ENCODE peak calls at places on chromosomes 4 and X, in nine cellular contexts. One of them, this sample, is unnamed.

GRCh38 chr4:101321481-101322042 is 25.8 kb downstream of the PPP3CA start:
- DNase-seq in HEK293T: no peak
- DNase-seq in AG10803: no peak
- DNase-seq in neural crest cell: no peak
- DNase-seq in NCI-H2171 treated with DMSO at 0.1 percent for 48 hours: no peak
- DNase-seq in activated gamma-delta T cell treated with anti-CD3 and anti-CD28 coated beads, Interleukin-2, amount 50 U/mL, for 16 hours: no peak
- DNase-seq in activated T-cell treated with anti-CD3 and anti-CD28 coated beads, Interleukin-2, amount 50 U/mL, for 72 hours: no peak
- DNase-seq in epithelial cell of esophagus: peak
- DNase-seq in activated naive CD4-positive, alpha-beta T cell: no peak
- DNase-seq in this sample: no peak

GRCh38 chr4:8289956-8290700 is 20.6 kb downstream of the HTRA3 start:
- DNase-seq in epithelial cell of esophagus: no peak
- DNase-seq in activated gamma-delta T cell treated with anti-CD3 and anti-CD28 coated beads, Interleukin-2, amount 50 U/mL, for 16 hours: no peak
- DNase-seq in HEK293T: no peak
- DNase-seq in AG10803: no peak
- DNase-seq in activated naive CD4-positive, alpha-beta T cell: no peak
- DNase-seq in NCI-H2171 treated with DMSO at 0.1 percent for 48 hours: no peak
- DNase-seq in activated T-cell treated with anti-CD3 and anti-CD28 coated beads, Interleukin-2, amount 50 U/mL, for 72 hours: no peak
- DNase-seq in neural crest cell: no peak
- DNase-seq in this sample: no peak

GRCh38 chrX:79169484-79169883 is 25.0 kb downstream of the GPR174 start:
- DNase-seq in epithelial cell of esophagus: no peak
- DNase-seq in activated T-cell treated with anti-CD3 and anti-CD28 coated beads, Interleukin-2, amount 50 U/mL, for 72 hours: no peak
- DNase-seq in HEK293T: no peak
- DNase-seq in activated naive CD4-positive, alpha-beta T cell: no peak
- DNase-seq in activated gamma-delta T cell treated with anti-CD3 and anti-CD28 coated beads, Interleukin-2, amount 50 U/mL, for 16 hours: no peak
- DNase-seq in neural crest cell: no peak
- DNase-seq in NCI-H2171 treated with DMSO at 0.1 percent for 48 hours: no peak
- DNase-seq in AG10803: no peak
- DNase-seq in this sample: no peak

GRCh38 chr4:115113382-115114106 is at the start of gene NDST4:
- DNase-seq in activated T-cell treated with anti-CD3 and anti-CD28 coated beads, Interleukin-2, amount 50 U/mL, for 72 hours: no peak
- DNase-seq in AG10803: peak
- DNase-seq in HEK293T: peak
- DNase-seq in NCI-H2171 treated with DMSO at 0.1 percent for 48 hours: peak
- DNase-seq in epithelial cell of esophagus: peak
- DNase-seq in activated gamma-delta T cell treated with anti-CD3 and anti-CD28 coated beads, Interleukin-2, amount 50 U/mL, for 16 hours: no peak
- DNase-seq in activated naive CD4-positive, alpha-beta T cell: no peak
- DNase-seq in neural crest cell: peak
- DNase-seq in this sample: peak

GRCh38 chrX:154719132-154719675 is 31.7 kb downstream of the GAB3 start:
- DNase-seq in neural crest cell: no peak
- DNase-seq in NCI-H2171 treated with DMSO at 0.1 percent for 48 hours: no peak
- DNase-seq in HEK293T: no peak
- DNase-seq in epithelial cell of esophagus: peak
- DNase-seq in activated naive CD4-positive, alpha-beta T cell: no peak
- DNase-seq in activated T-cell treated with anti-CD3 and anti-CD28 coated beads, Interleukin-2, amount 50 U/mL, for 72 hours: peak
- DNase-seq in AG10803: peak
- DNase-seq in activated gamma-delta T cell treated with anti-CD3 and anti-CD28 coated beads, Interleukin-2, amount 50 U/mL, for 16 hours: no peak
- DNase-seq in this sample: no peak

GRCh38 chrX:40173662-40174593 is 76.2 kb upstream of the BCOR start:
- DNase-seq in epithelial cell of esophagus: no peak
- DNase-seq in NCI-H2171 treated with DMSO at 0.1 percent for 48 hours: peak
- DNase-seq in activated naive CD4-positive, alpha-beta T cell: peak
- DNase-seq in activated gamma-delta T cell treated with anti-CD3 and anti-CD28 coated beads, Interleukin-2, amount 50 U/mL, for 16 hours: peak
- DNase-seq in neural crest cell: no peak
- DNase-seq in activated T-cell treated with anti-CD3 and anti-CD28 coated beads, Interleukin-2, amount 50 U/mL, for 72 hours: peak
- DNase-seq in AG10803: no peak
- DNase-seq in HEK293T: no peak
- DNase-seq in this sample: no peak

GRCh38 chrX:10949541-10949940 is 161.6 kb upstream of the HCCS start:
- DNase-seq in activated T-cell treated with anti-CD3 and anti-CD28 coated beads, Interleukin-2, amount 50 U/mL, for 72 hours: no peak
- DNase-seq in NCI-H2171 treated with DMSO at 0.1 percent for 48 hours: no peak
- DNase-seq in HEK293T: no peak
- DNase-seq in activated naive CD4-positive, alpha-beta T cell: no peak
- DNase-seq in neural crest cell: no peak
- DNase-seq in AG10803: no peak
- DNase-seq in activated gamma-delta T cell treated with anti-CD3 and anti-CD28 coated beads, Interleukin-2, amount 50 U/mL, for 16 hours: no peak
- DNase-seq in epithelial cell of esophagus: no peak
- DNase-seq in this sample: no peak

GRCh38 chrX:47196098-47196497 is 2.5 kb downstream of the UBA1 start:
- DNase-seq in epithelial cell of esophagus: no peak
- DNase-seq in neural crest cell: no peak
- DNase-seq in AG10803: no peak
- DNase-seq in activated gamma-delta T cell treated with anti-CD3 and anti-CD28 coated beads, Interleukin-2, amount 50 U/mL, for 16 hours: no peak
- DNase-seq in HEK293T: no peak
- DNase-seq in NCI-H2171 treated with DMSO at 0.1 percent for 48 hours: no peak
- DNase-seq in activated naive CD4-positive, alpha-beta T cell: no peak
- DNase-seq in activated T-cell treated with anti-CD3 and anti-CD28 coated beads, Interleukin-2, amount 50 U/mL, for 72 hours: no peak
- DNase-seq in this sample: no peak

GRCh38 chr4:69546121-69546520 is 50.4 kb upstream of the UGT2B4 start:
- DNase-seq in activated gamma-delta T cell treated with anti-CD3 and anti-CD28 coated beads, Interleukin-2, amount 50 U/mL, for 16 hours: no peak
- DNase-seq in epithelial cell of esophagus: peak
- DNase-seq in HEK293T: no peak
- DNase-seq in neural crest cell: no peak
- DNase-seq in activated naive CD4-positive, alpha-beta T cell: no peak
- DNase-seq in NCI-H2171 treated with DMSO at 0.1 percent for 48 hours: no peak
- DNase-seq in activated T-cell treated with anti-CD3 and anti-CD28 coated beads, Interleukin-2, amount 50 U/mL, for 72 hours: no peak
- DNase-seq in AG10803: no peak
- DNase-seq in this sample: no peak

GRCh38 chr4:89069481-89069880 is 12.5 kb upstream of the FAM13A start:
- DNase-seq in epithelial cell of esophagus: no peak
- DNase-seq in AG10803: no peak
- DNase-seq in neural crest cell: no peak
- DNase-seq in HEK293T: no peak
- DNase-seq in NCI-H2171 treated with DMSO at 0.1 percent for 48 hours: no peak
- DNase-seq in activated T-cell treated with anti-CD3 and anti-CD28 coated beads, Interleukin-2, amount 50 U/mL, for 72 hours: no peak
- DNase-seq in activated gamma-delta T cell treated with anti-CD3 and anti-CD28 coated beads, Interleukin-2, amount 50 U/mL, for 16 hours: no peak
- DNase-seq in activated naive CD4-positive, alpha-beta T cell: no peak
- DNase-seq in this sample: no peak

This sample was measured in T47D.